ENCODE peak calls at places on chromosome 19, in nine cellular contexts. One of them, this sample, is unnamed.
A peak's percentile ranks its signal among the peaks of the same experiment; 100 is the strongest.

GRCh38 chr19:38193445-38193844 is 30.6 kb downstream of the DPF1 start:
- DNase-seq in Calu3: no peak
- DNase-seq in A549: no peak
- DNase-seq in fibroblast of lung: no peak
- DNase-seq in T-helper 2 cell: no peak
- DNase-seq in neural crest cell: no peak
- DNase-seq in nucleus accumbens: no peak
- DNase-seq in NCI-H1417: no peak
- DNase-seq in aorta: no peak
- DNase-seq in this sample: no peak

GRCh38 chr19:39582891-39583625 is 19.3 kb upstream of the LGALS13 start:
- DNase-seq in Calu3: no peak
- DNase-seq in A549: no peak
- DNase-seq in fibroblast of lung: no peak
- DNase-seq in T-helper 2 cell: no peak
- DNase-seq in neural crest cell: no peak
- DNase-seq in nucleus accumbens: no peak
- DNase-seq in NCI-H1417: no peak
- DNase-seq in aorta: no peak
- DNase-seq in this sample: no peak

GRCh38 chr19:19956431-19957075 is 55.8 kb downstream of the ZNF93 start:
- DNase-seq in Calu3: no peak
- DNase-seq in A549: no peak
- DNase-seq in fibroblast of lung: no peak
- DNase-seq in T-helper 2 cell: no peak
- DNase-seq in neural crest cell: no peak
- DNase-seq in nucleus accumbens: no peak
- DNase-seq in NCI-H1417: no peak
- DNase-seq in aorta: no peak
- DNase-seq in this sample: no peak

GRCh38 chr19:5459360-5459759 is 4.1 kb downstream of the ZNRF4 start:
- DNase-seq in Calu3: no peak
- DNase-seq in A549: no peak
- DNase-seq in fibroblast of lung: peak; percentile 25
- DNase-seq in T-helper 2 cell: no peak
- DNase-seq in neural crest cell: no peak
- DNase-seq in nucleus accumbens: no peak
- DNase-seq in NCI-H1417: no peak
- DNase-seq in aorta: no peak
- DNase-seq in this sample: no peak

GRCh38 chr19:17320435-17320834 is 11.1 kb downstream of the DDA1 start:
- DNase-seq in Calu3: no peak
- DNase-seq in A549: no peak
- DNase-seq in fibroblast of lung: no peak
- DNase-seq in T-helper 2 cell: no peak
- DNase-seq in neural crest cell: no peak
- DNase-seq in nucleus accumbens: no peak
- DNase-seq in NCI-H1417: no peak
- DNase-seq in aorta: no peak
- DNase-seq in this sample: no peak

GRCh38 chr19:9847087-9847671 is 12.1 kb downstream of the PIN1 start:
- DNase-seq in Calu3: peak; percentile 55
- DNase-seq in A549: peak; percentile 70
- DNase-seq in fibroblast of lung: peak; percentile 95
- DNase-seq in T-helper 2 cell: peak; percentile 26
- DNase-seq in neural crest cell: peak; percentile 19
- DNase-seq in nucleus accumbens: peak; percentile 26
- DNase-seq in NCI-H1417: no peak
- DNase-seq in aorta: peak; percentile 85
- DNase-seq in this sample: peak; percentile 67

GRCh38 chr19:18832331-18833140 is 777 bp downstream of the UPF1 start:
- DNase-seq in Calu3: peak; percentile 29
- DNase-seq in A549: peak; percentile 32
- DNase-seq in fibroblast of lung: peak; percentile 12
- DNase-seq in T-helper 2 cell: no peak
- DNase-seq in neural crest cell: no peak
- DNase-seq in nucleus accumbens: no peak
- DNase-seq in NCI-H1417: peak; percentile 38
- DNase-seq in aorta: no peak
- DNase-seq in this sample: peak; percentile 42

GRCh38 chr19:35228177-35228930 is at the start of gene FAM187B:
- DNase-seq in Calu3: no peak
- DNase-seq in A549: no peak
- DNase-seq in fibroblast of lung: no peak
- DNase-seq in T-helper 2 cell: no peak
- DNase-seq in neural crest cell: no peak
- DNase-seq in nucleus accumbens: no peak
- DNase-seq in NCI-H1417: no peak
- DNase-seq in aorta: no peak
- DNase-seq in this sample: no peak

GRCh38 chr19:56167064-56167578 is 8.7 kb upstream of the GALP start:
- DNase-seq in Calu3: no peak
- DNase-seq in A549: no peak
- DNase-seq in fibroblast of lung: no peak
- DNase-seq in T-helper 2 cell: no peak
- DNase-seq in neural crest cell: no peak
- DNase-seq in nucleus accumbens: no peak
- DNase-seq in NCI-H1417: no peak
- DNase-seq in aorta: no peak
- DNase-seq in this sample: peak; percentile 22

GRCh38 chr19:54029930-54030490 is 33.7 kb downstream of the VSTM1 start:
- DNase-seq in Calu3: peak; percentile 83
- DNase-seq in A549: peak; percentile 88
- DNase-seq in fibroblast of lung: peak; percentile 58
- DNase-seq in T-helper 2 cell: peak; percentile 17
- DNase-seq in neural crest cell: peak; percentile 73
- DNase-seq in nucleus accumbens: peak; percentile 4
- DNase-seq in NCI-H1417: peak; percentile 3
- DNase-seq in aorta: no peak
- DNase-seq in this sample: peak; percentile 39

GRCh38 chr19:30083125-30083681 is 141.2 kb downstream of the URI1 start:
- DNase-seq in Calu3: no peak
- DNase-seq in A549: no peak
- DNase-seq in fibroblast of lung: no peak
- DNase-seq in T-helper 2 cell: no peak
- DNase-seq in neural crest cell: no peak
- DNase-seq in nucleus accumbens: no peak
- DNase-seq in NCI-H1417: no peak
- DNase-seq in aorta: peak; percentile 51
- DNase-seq in this sample: no peak

GRCh38 chr19:7602240-7602934 is 6.7 kb downstream of the CAMSAP3 start:
- DNase-seq in Calu3: no peak
- DNase-seq in A549: no peak
- DNase-seq in fibroblast of lung: no peak
- DNase-seq in T-helper 2 cell: no peak
- DNase-seq in neural crest cell: no peak
- DNase-seq in nucleus accumbens: no peak
- DNase-seq in NCI-H1417: no peak
- DNase-seq in aorta: no peak
- DNase-seq in this sample: no peak

GRCh38 chr19:6811906-6812305 is 39.4 kb downstream of the VAV1 start:
- DNase-seq in Calu3: peak; percentile 41
- DNase-seq in A549: peak; percentile 82
- DNase-seq in fibroblast of lung: peak; percentile 37
- DNase-seq in T-helper 2 cell: no peak
- DNase-seq in neural crest cell: no peak
- DNase-seq in nucleus accumbens: no peak
- DNase-seq in NCI-H1417: peak; percentile 10
- DNase-seq in aorta: no peak
- DNase-seq in this sample: peak; percentile 42